ENCODE peak calls at places on chromosomes 6 and 20, in four cellular contexts. D is HEK293T, V is K562, H is HepG2. Z is an unnamed sample.
A peak's percentile ranks its signal among the peaks of the same experiment; 100 is the strongest.

GRCh38 chr6:160973856-160974255 is 17.7 kb upstream of the MAP3K4 start:
- DNase-seq in D (no peak), V (no peak), H (no peak), Z (no peak)

GRCh38 chr20:46063652-46064054 is 26.1 kb downstream of the NCOA5 start:
- DNase-seq in D (no peak), V (no peak), H (no peak), Z (no peak)

GRCh38 chr6:9576521-9576920 is 838.4 kb downstream of the TFAP2A start:
- DNase-seq in D (no peak), V (no peak), H (no peak), Z (no peak)

GRCh38 chr20:41213150-41213820 is 75.9 kb downstream of the PLCG1 start:
- DNase-seq in D (no peak), V (no peak), H (no peak), Z (no peak)

GRCh38 chr20:41865938-41866337 is 247.8 kb upstream of the CHD6 start:
- DNase-seq in D (no peak), V (no peak), H (no peak), Z (no peak)

GRCh38 chr6:155162682-155163081 is 101.1 kb upstream of the CLDN20 start:
- DNase-seq in D (no peak), V (no peak), H (no peak), Z (no peak)

GRCh38 chr20:53210931-53211330 is 238.8 kb downstream of the TSHZ2 start:
- DNase-seq in D (no peak), V (no peak), H (no peak), Z (no peak)

GRCh38 chr20:35311409-35311808 is 19.2 kb upstream of the FAM83C start:
- DNase-seq in D (no peak), V (peak; percentile 37), H (no peak), Z (no peak)

GRCh38 chr6:100719883-100720682 is 161.0 kb downstream of the ASCC3 start:
- DNase-seq in D (peak; percentile 6), V (peak; percentile 9), H (peak; percentile 9), Z (no peak)

GRCh38 chr20:36861625-36861874 is 14.4 kb upstream of the TLDC2 start:
- DNase-seq in D (no peak), V (no peak), H (no peak), Z (no peak)

GRCh38 chr20:16692442-16692841 is 37.4 kb upstream of the SNRPB2 start:
- DNase-seq in D (no peak), V (no peak), H (no peak), Z (no peak)

GRCh38 chr20:50471231-50471630 is 39.0 kb upstream of the PTPN1 start:
- DNase-seq in D (no peak), V (no peak), H (no peak), Z (no peak)

GRCh38 chr20:62636446-62636845 is 5.9 kb upstream of the SLCO4A1 start:
- DNase-seq in D (no peak), V (no peak), H (no peak), Z (no peak)

GRCh38 chr6:81761197-81761596 is 8.7 kb upstream of the TENT5A start:
- DNase-seq in D (no peak), V (no peak), H (no peak), Z (no peak)

GRCh38 chr6:29864037-29864795 is 36.6 kb downstream of the HLA-G start:
- DNase-seq in D (no peak), V (no peak), H (no peak), Z (peak; percentile 38)

GRCh38 chr6:1617466-1618304 is 8.0 kb downstream of the FOXC1 start:
- DNase-seq in D (no peak), V (no peak), H (no peak), Z (no peak)

GRCh38 chr20:42754713-42755112 is 435.0 kb downstream of the PTPRT start:
- DNase-seq in D (no peak), V (no peak), H (no peak), Z (no peak)

GRCh38 chr20:62228982-62229545 is 9.0 kb upstream of the HRH3 start:
- DNase-seq in D (no peak), V (no peak), H (no peak), Z (no peak)

GRCh38 chr20:13238001-13238653 is 17.1 kb downstream of the ISM1 start:
- DNase-seq in D (no peak), V (no peak), H (no peak), Z (no peak)

GRCh38 chr20:17557675-17558006 is 12.2 kb upstream of the DSTN start:
- DNase-seq in D (no peak), V (peak; percentile 14), H (peak; percentile 50), Z (no peak)

GRCh38 chr6:139853302-139853992 is 479.0 kb upstream of the CITED2 start:
- DNase-seq in D (no peak), V (no peak), H (peak; percentile 17), Z (no peak)

GRCh38 chr20:62768234-62768814 is 27.9 kb upstream of the MRGBP start:
- DNase-seq in D (no peak), V (no peak), H (no peak), Z (peak; percentile 39)

GRCh38 chr20:33407251-33407650 is 5.9 kb upstream of the CDK5RAP1 start:
- DNase-seq in D (no peak), V (no peak), H (no peak), Z (no peak)

GRCh38 chr6:152478377-152479010 is 158.7 kb downstream of the SYNE1 start:
- DNase-seq in D (no peak), V (no peak), H (no peak), Z (no peak)

GRCh38 chr20:25497586-25498279 is 87.6 kb downstream of the NINL start:
- DNase-seq in D (no peak), V (no peak), H (no peak), Z (no peak)

GRCh38 chr20:24470031-24470781 is 777 bp downstream of the SYNDIG1 start:
- DNase-seq in D (no peak), V (no peak), H (no peak), Z (peak; percentile 33)

GRCh38 chr6:135182993-135183531 is 2.0 kb downstream of the MYB start:
- DNase-seq in D (peak; percentile 18), V (peak; percentile 76), H (no peak), Z (peak; percentile 68)

GRCh38 chr20:58246346-58246745 is 17.9 kb upstream of the ANKRD60 start:
- DNase-seq in D (no peak), V (no peak), H (peak; percentile 61), Z (peak; percentile 30)

GRCh38 chr6:31737315-31738047 is 1.2 kb upstream of the CLIC1 start:
- DNase-seq in D (no peak), V (peak; percentile 73), H (peak; percentile 99), Z (no peak)

GRCh38 chr6:38713812-38714211 is 1.3 kb upstream of the DNAH8 start:
- DNase-seq in D (no peak), V (no peak), H (no peak), Z (no peak)

GRCh38 chr6:5981274-5982026 is 25.3 kb downstream of the NRN1 start:
- DNase-seq in D (no peak), V (no peak), H (no peak), Z (no peak)

GRCh38 chr6:34391711-34392496 is 565 bp downstream of the NUDT3 start:
- DNase-seq in D (peak; percentile 30), V (peak; percentile 83), H (peak; percentile 54), Z (peak; percentile 70)

GRCh38 chr6:34393191-34393967 is 910 bp upstream of the NUDT3 start:
- DNase-seq in D (no peak), V (no peak), H (no peak), Z (no peak)

GRCh38 chr6:34393968-34394305 is 1.5 kb upstream of the NUDT3 start:
- DNase-seq in D (no peak), V (no peak), H (no peak), Z (no peak)

GRCh38 chr6:34391023-34391485 is 1.4 kb downstream of the NUDT3 start:
- DNase-seq in D (peak; percentile 32), V (peak; percentile 36), H (peak; percentile 85), Z (no peak)

DNA sequence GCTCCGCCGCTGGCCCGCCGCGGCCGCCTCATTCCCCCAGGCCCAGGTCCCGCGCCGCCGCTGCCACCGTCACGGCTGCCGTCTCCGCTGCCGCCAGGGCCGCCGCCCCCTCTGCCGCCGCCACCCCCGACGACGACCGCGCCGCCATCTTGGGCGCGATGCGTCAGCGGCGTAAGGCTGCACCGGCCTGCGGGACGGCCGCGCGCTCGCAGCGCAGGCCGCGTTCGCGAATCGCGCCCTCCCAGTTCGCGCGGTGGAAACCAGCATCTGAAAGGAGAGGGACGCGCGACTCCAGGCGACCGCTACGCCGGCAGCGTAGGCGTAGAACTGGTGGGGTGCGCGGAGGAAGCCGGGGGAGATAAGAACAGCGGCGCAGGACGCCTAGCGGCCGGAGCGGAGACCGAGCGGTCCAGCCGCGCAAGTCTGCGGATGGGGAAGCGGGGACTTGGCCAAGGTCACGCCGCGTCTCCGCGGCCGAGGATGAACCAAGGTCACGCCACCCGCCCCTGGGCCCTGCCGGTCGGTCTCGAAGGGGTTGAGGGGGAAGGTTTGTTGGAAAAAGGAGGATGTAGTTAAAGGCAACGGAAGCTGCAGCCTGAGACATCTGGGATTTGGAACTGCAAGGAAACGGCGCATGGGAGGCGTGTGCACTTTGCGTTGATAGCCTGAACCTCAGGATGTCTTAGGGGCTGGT is at the start of gene NUDT3:
- DNase-seq in D (peak; percentile 93), V (peak; percentile 96), H (peak; percentile 92), Z (peak; percentile 93)
- TF ChIP-seq ELF4 in D (no peak), V (peak; percentile 27), H (no peak), Z (no peak)

GRCh38 chr6:121520337-121521163 is 85.1 kb downstream of the GJA1 start:
- DNase-seq in D (no peak), V (no peak), H (no peak), Z (no peak)

GRCh38 chr6:121523628-121524027 is 88.2 kb downstream of the GJA1 start:
- DNase-seq in D (no peak), V (no peak), H (no peak), Z (no peak)

GRCh38 chr6:121521164-121521555 is 85.7 kb downstream of the GJA1 start:
- DNase-seq in D (no peak), V (no peak), H (no peak), Z (no peak)

GRCh38 chr6:121522265-121522664 is 86.8 kb downstream of the GJA1 start:
- DNase-seq in D (no peak), V (no peak), H (no peak), Z (no peak)

GRCh38 chr6:121522771-121523386 is 87.4 kb downstream of the GJA1 start:
- DNase-seq in D (no peak), V (no peak), H (no peak), Z (no peak)
- TF ChIP-seq ELF4 in D (no peak), V (no peak), H (no peak), Z (no peak)

GRCh38 chr20:8656335-8656734 is 412.6 kb upstream of the PLCB4 start:
- DNase-seq in D (no peak), V (no peak), H (peak; percentile 14), Z (no peak)

GRCh38 chr20:8652396-8652795 is 416.5 kb upstream of the PLCB4 start:
- DNase-seq in D (no peak), V (no peak), H (no peak), Z (no peak)

GRCh38 chr20:8658103-8658502 is 410.8 kb upstream of the PLCB4 start:
- DNase-seq in D (no peak), V (no peak), H (no peak), Z (no peak)

GRCh38 chr20:8657664-8658063 is 411.2 kb upstream of the PLCB4 start:
- DNase-seq in D (no peak), V (no peak), H (no peak), Z (no peak)

DNA sequence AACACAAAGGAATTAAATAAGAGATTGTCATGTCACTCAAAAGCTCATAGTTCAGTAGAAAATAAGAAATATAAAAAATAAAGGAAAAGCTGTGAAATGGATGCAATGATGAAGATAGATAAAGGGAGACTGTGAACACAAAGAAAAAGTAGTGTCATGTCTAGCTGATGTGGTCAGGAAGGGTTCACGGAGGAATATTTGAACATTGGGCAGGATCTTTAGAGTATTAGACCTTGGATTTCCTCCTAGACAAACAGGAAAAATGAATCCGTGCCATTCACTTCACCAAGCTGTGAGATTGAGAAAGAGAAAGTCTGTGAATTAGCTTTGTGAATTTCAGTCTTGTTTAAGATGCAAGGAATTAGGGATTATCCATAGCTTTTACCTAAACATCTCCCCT is 414.4 kb upstream of the PLCB4 start:
- DNase-seq in D (no peak), V (no peak), H (no peak), Z (no peak)
- TF ChIP-seq ELF4 in D (no peak), V (no peak), H (no peak), Z (no peak)

GRCh38 chr6:37680668-37681067 is 17.0 kb downstream of the MDGA1 start:
- DNase-seq in D (no peak), V (no peak), H (no peak), Z (no peak)
- TF ChIP-seq ELF4 in D (no peak), V (no peak), H (no peak), Z (no peak)

Z was measured in WTC11.